ENCODE peak calls at places on chromosomes 13 and 19, in eight cellular contexts. Y is breast epithelium; U is gastrocnemius medialis; S is CD8-positive, alpha-beta memory T cell; B is Karpas-422; H is aorta; Z is A549; E is IMR-90. D is an unnamed sample.

GRCh38 chr13:93004919-93005318 is 221.7 kb upstream of the GPC6 start:
- DNase-seq in B (no peak), Y (no peak), H (no peak), E (peak; percentile 13), U (no peak), Z (peak; percentile 5), S (no peak), D (no peak)

GRCh38 chr19:13920940-13921744 is 15.1 kb downstream of the CC2D1A start:
- DNase-seq in B (peak; percentile 90), Z (peak; percentile 76), U (no peak), Y (no peak), H (no peak), S (no peak), E (peak; percentile 44), D (no peak)

GRCh38 chr19:10299545-10300458 is 9.8 kb downstream of the ZGLP1 start:
- DNase-seq in S (no peak), U (no peak), E (no peak), Y (no peak), Z (no peak), H (no peak), B (no peak), D (no peak)

GRCh38 chr19:2049741-2050348 is 1.2 kb downstream of the MKNK2 start:
- DNase-seq in U (peak; percentile 95), H (peak; percentile 89), Y (peak; percentile 88), B (peak; percentile 90), Z (peak; percentile 76), E (peak; percentile 61), S (peak; percentile 34), D (peak; percentile 89)

GRCh38 chr19:17855333-17856152 is 4.2 kb upstream of the RPL18A start:
- DNase-seq in U (peak; percentile 71), Z (peak; percentile 67), B (peak; percentile 93), H (peak; percentile 97), E (peak; percentile 49), Y (peak; percentile 89), S (peak; percentile 88), D (peak; percentile 93)

GRCh38 chr13:30159446-30159839 is 147.9 kb downstream of the KATNAL1 start:
- DNase-seq in U (no peak), H (no peak), Y (no peak), B (no peak), S (no peak), Z (no peak), E (peak; percentile 94), D (no peak)

GRCh38 chr13:106851251-106851650 is 283.3 kb upstream of the ARGLU1 start:
- DNase-seq in E (peak; percentile 18), B (no peak), Y (no peak), H (no peak), S (no peak), U (no peak), Z (no peak), D (no peak)

GRCh38 chr13:98173431-98173921 is 3.6 kb downstream of the RNF113B start:
- DNase-seq in B (no peak), H (no peak), U (peak; percentile 16), S (no peak), Y (no peak), E (peak; percentile 99), Z (peak; percentile 46), D (no peak)

GRCh38 chr19:50314724-50315700 is 14.2 kb downstream of the KCNC3 start:
- DNase-seq in Y (no peak), U (no peak), Z (no peak), S (no peak), H (peak; percentile 58), B (no peak), E (no peak), D (no peak)

GRCh38 chr13:112712451-112712881 is 22.6 kb downstream of the ATP11A start:
- DNase-seq in U (no peak), Y (no peak), H (peak; percentile 70), Z (no peak), E (no peak), S (no peak), B (no peak), D (no peak)

GRCh38 chr13:112714366-112714765 is 24.5 kb downstream of the ATP11A start:
- DNase-seq in Y (no peak), E (no peak), S (no peak), U (no peak), B (no peak), Z (no peak), H (no peak), D (no peak)

GRCh38 chr13:112711528-112712265 is 21.9 kb downstream of the ATP11A start:
- DNase-seq in Z (peak; percentile 80), Y (peak; percentile 66), B (no peak), S (no peak), E (peak; percentile 98), H (peak; percentile 87), U (peak; percentile 85), D (peak; percentile 60)

GRCh38 chr13:112714772-112715569 is 25.1 kb downstream of the ATP11A start:
- DNase-seq in H (no peak), S (no peak), U (no peak), Y (no peak), Z (no peak), B (no peak), E (no peak), D (no peak)

DNA sequence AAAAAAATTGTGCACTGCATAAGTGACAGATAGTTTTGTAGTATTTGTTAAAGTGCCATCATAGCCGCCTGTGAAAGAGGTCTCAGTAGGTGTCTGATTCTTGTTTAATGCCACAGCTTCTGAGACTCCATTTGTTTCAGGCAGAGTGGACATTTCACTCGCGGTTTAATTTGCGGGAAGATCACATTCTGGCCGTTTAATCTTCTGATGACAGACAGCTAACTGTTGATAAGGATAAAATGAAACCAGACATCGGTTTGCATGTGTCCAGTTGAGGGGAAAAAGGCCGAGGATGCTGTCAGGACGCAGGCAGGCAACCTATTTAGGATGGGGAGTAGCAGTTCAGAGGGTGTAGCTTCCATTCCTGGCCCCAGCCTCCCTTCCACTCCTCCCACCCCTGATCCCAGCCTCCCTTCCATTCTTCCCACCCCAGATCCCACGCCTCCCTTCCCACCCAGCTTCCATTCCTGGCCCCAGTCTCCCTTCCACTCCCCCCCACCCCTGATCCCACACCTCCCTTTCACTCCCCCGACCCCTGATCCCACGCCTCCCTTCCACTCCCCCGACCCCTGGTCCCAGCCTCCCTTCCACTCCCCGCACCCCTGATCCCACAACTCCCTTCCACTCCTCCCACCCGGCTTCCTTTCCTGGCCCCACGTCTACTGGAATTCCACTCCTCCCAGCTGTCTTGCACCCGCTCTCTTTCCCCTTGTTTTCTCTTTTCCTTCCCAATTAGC is 23.8 kb downstream of the ATP11A start:
- DNase-seq in S (no peak), U (no peak), B (no peak), H (no peak), E (no peak), Z (no peak), Y (no peak), D (no peak)
- H3K4me1 ChIP-seq in S (peaks cover 8% of the 10 kb centered on the region), U (peaks cover 17% of the 10 kb centered on the region), B (no peaks in the 10 kb centered on the region), H (no peaks in the 10 kb centered on the region), E (peaks cover 21% of the 10 kb centered on the region), Z (peaks cover 16% of the 10 kb centered on the region), Y (no peaks in the 10 kb centered on the region), D (peaks cover 7% of the 10 kb centered on the region)

GRCh38 chr19:27776020-27776419 is 1436.9 kb downstream of the UQCRFS1 start:
- DNase-seq in U (no peak), E (peak; percentile 31), Z (peak; percentile 84), H (no peak), S (no peak), B (peak; percentile 69), Y (no peak), D (no peak)
- H3K9me3 ChIP-seq in U (no peaks in the 10 kb centered on the region), E (peaks cover 27% of the 10 kb centered on the region), Z (peaks cover 93% of the 10 kb centered on the region), H (peaks cover 39% of the 10 kb centered on the region), S (peaks cover 29% of the 10 kb centered on the region), B (peaks cover 29% of the 10 kb centered on the region), Y (no peaks in the 10 kb centered on the region), D (peaks cover 58% of the 10 kb centered on the region)

DNA sequence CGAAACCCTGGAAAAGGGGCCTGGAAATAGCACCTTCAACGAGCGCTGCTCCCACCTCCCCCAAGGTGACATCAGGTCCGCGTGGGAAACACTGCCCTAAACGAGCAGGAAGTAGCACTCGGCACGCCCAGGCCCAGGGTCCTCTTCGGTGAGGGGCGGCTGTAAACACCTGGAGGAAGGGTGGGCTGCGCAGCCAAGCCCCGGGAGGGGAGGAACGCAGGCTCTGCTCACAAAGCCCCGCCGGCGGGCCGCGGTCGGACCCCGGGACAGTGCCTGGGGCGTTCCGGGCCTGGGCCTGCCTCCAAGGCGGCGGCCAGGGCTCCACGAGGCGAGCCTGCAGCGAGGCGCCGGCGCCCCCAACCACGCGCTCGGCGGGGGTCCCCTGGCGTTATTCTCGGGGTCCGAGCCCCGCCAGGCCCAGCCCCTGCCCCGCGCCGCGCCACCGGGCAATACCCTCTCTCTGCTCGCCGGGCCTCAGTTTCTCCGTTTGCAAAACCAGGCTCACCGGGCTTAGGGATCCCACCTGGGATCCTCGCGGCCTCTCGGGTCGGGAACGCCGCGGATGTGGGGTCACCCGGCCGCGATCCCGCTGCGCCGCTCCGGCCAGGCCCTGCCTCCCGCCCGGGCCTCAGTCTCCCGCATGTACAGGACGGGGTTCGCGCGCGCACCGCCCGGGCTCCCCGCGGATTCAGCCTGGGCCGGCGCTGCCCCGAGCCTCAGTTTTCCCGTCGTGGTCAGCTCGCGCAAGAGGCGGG is 630 bp downstream of the RNF126 start:
- DNase-seq in Z (peak; percentile 46), H (no peak), E (peak; percentile 38), Y (no peak), B (peak; percentile 89), U (no peak), S (peak; percentile 63), D (peak; percentile 78)
- H3K4me1 ChIP-seq in Z (peaks cover 24% of the 10 kb centered on the region), H (no peaks in the 10 kb centered on the region), E (peaks cover 14% of the 10 kb centered on the region), Y (peaks cover 33% of the 10 kb centered on the region), B (peaks cover 26% of the 10 kb centered on the region), U (peaks cover 65% of the 10 kb centered on the region), S (peaks cover 46% of the 10 kb centered on the region), D (peaks cover 45% of the 10 kb centered on the region)

GRCh38 chr19:15780595-15781418 is 6.7 kb upstream of the OR10H5 start:
- DNase-seq in B (no peak), Z (peak; percentile 7), E (no peak), H (no peak), Y (no peak), S (no peak), U (no peak), D (peak; percentile 65)

GRCh38 chr19:15776991-15777787 is 10.3 kb upstream of the OR10H5 start:
- DNase-seq in H (no peak), Z (no peak), Y (no peak), E (no peak), B (no peak), S (no peak), U (no peak), D (no peak)

GRCh38 chr19:15779756-15780476 is 7.5 kb upstream of the OR10H5 start:
- DNase-seq in Y (peak; percentile 60), Z (peak; percentile 12), U (peak; percentile 16), H (peak; percentile 92), B (no peak), E (no peak), S (no peak), D (peak; percentile 63)

GRCh38 chr19:15775249-15775648 is 12.2 kb upstream of the OR10H5 start:
- DNase-seq in B (no peak), U (no peak), E (no peak), H (no peak), Z (no peak), Y (no peak), S (no peak), D (no peak)

DNA sequence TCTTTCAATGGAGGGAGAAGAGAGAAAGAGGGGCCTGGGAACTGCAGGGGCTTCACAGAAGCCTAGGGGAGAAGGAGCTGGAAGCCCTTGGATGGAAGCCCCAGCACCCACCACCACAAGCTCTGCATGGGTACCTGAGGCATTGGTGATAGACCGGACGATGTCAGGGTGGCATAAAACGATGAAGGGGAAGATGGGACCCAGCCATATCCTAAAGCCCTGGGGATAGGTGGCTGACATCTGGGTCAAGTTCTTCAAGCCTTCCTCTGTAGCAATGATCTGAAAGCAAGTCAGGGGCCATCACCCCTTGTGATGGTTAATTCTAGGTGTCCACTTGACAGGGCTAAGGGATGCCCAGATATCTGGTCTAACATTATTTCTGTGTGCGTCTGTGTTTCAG is 11.2 kb upstream of the OR10H5 start:
- DNase-seq in B (no peak), E (no peak), S (no peak), H (no peak), Y (no peak), U (no peak), Z (no peak), D (no peak)
- H3K9me3 ChIP-seq in B (no peaks in the 10 kb centered on the region), E (peaks cover 53% of the 10 kb centered on the region), S (no peaks in the 10 kb centered on the region), H (no peaks in the 10 kb centered on the region), Y (no peaks in the 10 kb centered on the region), U (no peaks in the 10 kb centered on the region), Z (no peaks in the 10 kb centered on the region), D (no peaks in the 10 kb centered on the region)

D was measured in mucosa of descending colon.